ENCODE peak calls at places on chromosomes 11 and 22, in five cellular contexts. O is pancreas, P is lower lobe of right lung, X is heart left ventricle, H is K562. L is an unnamed sample.

GRCh38 chr11:17578958-17579357 is 31.9 kb downstream of the OTOG start:
- DNase-seq in O (no peak), P (no peak), X (peak; percentile 15), H (no peak), L (no peak)

GRCh38 chr22:20922141-20922751 is 5.0 kb downstream of the CRKL start:
- DNase-seq in O (no peak), P (no peak), X (no peak), H (no peak), L (no peak)

GRCh38 chr11:96794152-96794551 is 404.3 kb downstream of the JRKL start:
- DNase-seq in O (no peak), P (no peak), X (no peak), H (no peak), L (no peak)

GRCh38 chr11:10659339-10660216 is 34.0 kb downstream of the IRAG1 start:
- DNase-seq in O (no peak), P (no peak), X (no peak), H (peak; percentile 77), L (no peak)

GRCh38 chr11:130522284-130522961 is 74.0 kb downstream of the ADAMTS15 start:
- DNase-seq in O (peak; percentile 79), P (peak; percentile 82), X (peak; percentile 93), H (peak; percentile 75), L (peak; percentile 94)

GRCh38 chr22:24968066-24968561 is 15.6 kb downstream of the KIAA1671 start:
- DNase-seq in O (peak; percentile 55), P (no peak), X (peak; percentile 24), H (no peak), L (no peak)

GRCh38 chr11:14927146-14927545 is 35.1 kb upstream of the CYP2R1 start:
- DNase-seq in O (no peak), P (no peak), X (no peak), H (no peak), L (no peak)

GRCh38 chr22:28441720-28442263 is 237.8 kb downstream of the TTC28 start:
- DNase-seq in O (peak; percentile 31), P (no peak), X (no peak), H (no peak), L (no peak)

GRCh38 chr11:100687630-100688395 is 725 bp downstream of the ARHGAP42 start:
- DNase-seq in O (peak; percentile 47), P (peak; percentile 54), X (peak; percentile 57), H (peak; percentile 35), L (peak; percentile 66)

GRCh38 chr11:102399189-102399588 is 52.2 kb downstream of the BIRC2 start:
- DNase-seq in O (no peak), P (no peak), X (no peak), H (no peak), L (no peak)

GRCh38 chr11:6705905-6706535 is 22.9 kb upstream of the MRPL17 start:
- DNase-seq in O (peak; percentile 55), P (no peak), X (peak; percentile 46), H (peak; percentile 58), L (peak; percentile 56)

GRCh38 chr11:33263549-33263948 is 6.4 kb downstream of the HIPK3 start:
- DNase-seq in O (no peak), P (no peak), X (no peak), H (no peak), L (no peak)

GRCh38 chr11:74171630-74172465 is 759 bp downstream of the PPME1 start:
- DNase-seq in O (no peak), P (no peak), X (no peak), H (no peak), L (no peak)

GRCh38 chr11:102780491-102780918 is at the start of gene MMP10:
- DNase-seq in O (no peak), P (no peak), X (no peak), H (no peak), L (no peak)

DNA sequence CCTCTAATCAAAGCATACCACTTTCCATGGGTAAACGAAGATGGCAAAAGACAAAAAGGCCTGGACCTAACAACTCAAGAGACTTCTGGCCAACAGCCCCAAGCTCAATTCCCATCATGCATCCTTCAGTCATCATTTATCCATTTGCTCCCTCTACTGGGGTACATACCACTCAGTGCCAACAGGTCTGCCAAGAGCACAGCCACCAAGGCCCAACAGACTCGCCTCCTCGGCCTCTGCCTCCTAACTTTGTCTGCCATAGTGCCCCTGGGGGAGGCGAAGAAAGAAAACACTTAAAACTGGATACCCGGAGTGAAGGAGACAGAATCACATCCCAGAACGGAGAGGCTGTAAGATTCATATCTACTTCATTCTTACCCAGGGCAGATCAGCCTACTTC is 1.1 kb downstream of the HYOU1 start:
- DNase-seq in O (no peak), P (no peak), X (no peak), H (peak; percentile 15), L (no peak)
- TF ChIP-seq CTCF in O (no peak), P (no peak), X (no peak), H (no peak), L (no peak)

GRCh38 chr22:45995405-45996101 is 18.6 kb upstream of the WNT7B start:
- DNase-seq in O (no peak), P (peak; percentile 46), X (no peak), H (no peak), L (no peak)

GRCh38 chr22:45994516-45995404 is 17.8 kb upstream of the WNT7B start:
- DNase-seq in O (peak; percentile 89), P (peak; percentile 87), X (peak; percentile 85), H (peak; percentile 71), L (peak; percentile 84)

GRCh38 chr22:45997077-45997774 is 20.3 kb upstream of the WNT7B start:
- DNase-seq in O (peak; percentile 70), P (peak; percentile 86), X (peak; percentile 95), H (peak; percentile 26), L (peak; percentile 95)

GRCh38 chr22:45997775-45998637 is 21.0 kb upstream of the WNT7B start:
- DNase-seq in O (no peak), P (peak; percentile 43), X (no peak), H (no peak), L (no peak)

DNA sequence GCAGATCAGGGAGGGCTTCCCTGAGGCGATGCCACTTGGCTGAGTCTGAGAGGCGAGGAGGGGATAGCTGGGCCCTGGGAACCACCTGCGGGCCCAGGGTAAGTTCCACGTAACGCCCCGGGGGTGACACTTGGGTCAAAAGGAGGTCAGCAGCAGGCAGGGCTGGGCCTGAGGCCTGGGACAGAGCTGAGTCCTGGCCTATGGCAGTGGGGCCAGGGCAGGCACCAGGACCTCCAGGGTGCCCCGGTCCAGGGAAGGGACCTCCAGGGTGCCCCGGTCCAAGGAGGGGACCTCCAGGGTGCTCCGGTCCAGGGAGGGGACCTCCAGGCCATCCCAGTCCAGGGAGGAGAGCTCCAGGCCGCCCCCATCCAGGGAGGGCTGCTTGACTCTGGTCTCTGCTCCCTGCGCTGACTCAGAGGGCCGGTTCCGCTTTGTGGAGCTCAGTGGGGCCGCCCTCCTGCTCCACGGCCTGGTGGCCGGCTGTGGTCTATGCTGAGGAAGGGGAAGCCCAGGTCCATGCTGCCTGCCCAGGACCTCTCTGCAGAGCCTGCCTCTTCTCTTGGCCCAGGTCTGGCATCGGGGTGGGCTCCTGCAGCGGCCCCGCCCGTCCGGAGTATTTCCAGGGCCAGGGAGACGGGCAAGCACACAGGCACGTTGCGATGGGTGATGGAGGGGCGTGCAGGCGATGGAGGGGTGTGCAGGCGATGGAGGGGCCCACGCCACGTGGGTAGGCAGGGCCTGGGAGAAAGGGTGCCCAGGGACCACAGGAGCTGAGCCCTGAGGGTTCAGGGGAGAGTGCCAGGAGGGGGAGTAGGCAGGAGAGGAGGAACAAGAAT is 19.5 kb upstream of the WNT7B start:
- DNase-seq in O (no peak), P (peak; percentile 86), X (peak; percentile 81), H (no peak), L (peak; percentile 76)
- H3K4me1 ChIP-seq in O (no peaks in the 10 kb centered on the region), P (peaks cover 61% of the 10 kb centered on the region), X (peaks cover 69% of the 10 kb centered on the region), H (peaks cover 31% of the 10 kb centered on the region), L (peaks cover 36% of the 10 kb centered on the region)

DNA sequence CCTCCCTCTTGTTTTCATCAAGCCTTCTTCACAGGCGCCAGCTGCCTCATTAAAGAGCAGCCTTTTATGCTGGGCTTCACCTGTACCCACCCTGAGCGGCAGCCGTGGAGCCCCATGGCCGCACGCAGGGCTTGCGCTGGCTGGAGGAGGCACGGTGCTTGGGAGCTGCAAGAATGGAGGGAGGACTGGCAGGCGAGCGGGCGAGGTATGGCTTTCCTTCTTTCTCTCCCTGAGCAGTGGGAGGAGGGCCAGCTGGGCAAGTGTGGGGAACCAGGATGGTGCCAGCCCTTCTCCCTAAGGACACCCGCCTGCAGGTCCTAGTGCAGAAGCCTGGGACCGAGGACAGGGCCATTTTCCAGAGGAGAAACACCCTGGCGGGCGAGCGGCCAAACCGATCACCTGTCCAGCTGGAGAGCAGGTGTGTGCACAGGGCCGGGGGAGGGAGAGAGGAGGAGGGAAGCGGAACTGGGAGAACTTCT is 70.8 kb downstream of the FLI1 start:
- DNase-seq in O (peak; percentile 79), P (peak; percentile 69), X (no peak), H (no peak), L (no peak)
- H3K36me3 ChIP-seq in O (no peaks in the 10 kb centered on the region), P (peaks cover 94% of the 10 kb centered on the region), X (peaks cover 26% of the 10 kb centered on the region), H (no peaks in the 10 kb centered on the region), L (peaks cover 89% of the 10 kb centered on the region)

DNA sequence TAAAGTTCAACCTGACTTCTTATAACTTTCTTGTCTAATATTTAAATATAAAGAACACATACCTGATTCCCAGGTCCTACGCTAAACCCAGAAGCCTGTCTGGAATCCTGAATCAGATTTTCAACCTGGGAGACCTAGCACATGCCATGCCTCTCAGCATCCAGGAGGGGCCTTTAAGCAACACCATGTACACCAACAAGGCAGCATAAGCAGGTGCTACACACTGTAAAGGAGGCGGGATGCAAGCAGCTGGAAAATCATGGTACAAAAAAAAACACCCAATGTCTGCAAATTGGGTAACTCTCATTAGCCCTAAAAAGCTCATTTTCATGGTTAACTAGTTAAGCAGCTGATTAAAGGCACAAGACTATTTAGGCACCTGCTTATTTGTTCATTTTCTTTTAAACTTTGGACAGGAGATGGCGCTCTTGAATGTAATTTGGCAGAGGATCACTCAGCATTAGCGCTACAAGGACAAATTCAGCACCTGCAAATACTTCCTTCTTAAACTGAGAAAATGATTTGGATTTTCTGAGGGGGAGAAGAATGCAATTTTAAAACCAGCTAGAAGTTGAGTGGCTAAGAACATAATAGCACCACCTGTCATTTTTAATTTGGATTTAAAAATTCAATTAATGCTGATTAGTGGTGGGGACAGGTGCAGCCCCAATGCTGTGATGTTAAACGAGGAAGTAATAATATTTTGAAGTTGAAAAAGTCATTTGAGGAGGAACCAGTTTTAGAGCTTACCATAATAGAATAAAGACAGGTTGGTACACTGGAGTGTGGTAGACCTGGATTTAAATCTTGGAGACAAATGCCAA is 104.0 kb downstream of the FAR1 start:
- DNase-seq in O (peak; percentile 39), P (no peak), X (no peak), H (peak; percentile 24), L (no peak)
- TF ChIP-seq CTCF in O (no peak), P (peak; percentile 47), X (peak; percentile 40), H (peak; percentile 61), L (peak; percentile 58)

GRCh38 chr11:63504054-63504453 is 1.8 kb upstream of the LGALS12 start:
- DNase-seq in O (no peak), P (no peak), X (no peak), H (no peak), L (no peak)

GRCh38 chr11:63504933-63505586 is 824 bp upstream of the LGALS12 start:
- DNase-seq in O (peak; percentile 87), P (no peak), X (peak; percentile 40), H (no peak), L (peak; percentile 43)

GRCh38 chr11:63501236-63501635 is 4.6 kb upstream of the LGALS12 start:
- DNase-seq in O (no peak), P (no peak), X (no peak), H (no peak), L (no peak)

GRCh38 chr11:63502252-63502820 is 3.5 kb upstream of the LGALS12 start:
- DNase-seq in O (no peak), P (no peak), X (no peak), H (no peak), L (no peak)

GRCh38 chr11:63503492-63503891 is 2.4 kb upstream of the LGALS12 start:
- DNase-seq in O (no peak), P (peak; percentile 68), X (peak; percentile 39), H (no peak), L (no peak)
- H3K4me1 ChIP-seq in O (peaks cover 14% of the 10 kb centered on the region), P (peaks cover 36% of the 10 kb centered on the region), X (peaks cover 5% of the 10 kb centered on the region), H (peaks cover 32% of the 10 kb centered on the region), L (peaks cover 3% of the 10 kb centered on the region)